ENCODE peak calls at places on chromosomes 5 and 9, in nine cellular contexts. I is epithelial cell of proximal tubule, U is kidney epithelial cell, X is HL-60, M is A549, V is WTC11, W is neural crest cell, Q is cardiac fibroblast, N is breast epithelium. K is an unnamed sample.
A peak's percentile ranks its signal among the peaks of the same experiment; 100 is the strongest.

GRCh38 chr9:110797611-110798010 is 129.0 kb downstream of the MUSK start:
- DNase-seq in I (no peak), U (no peak), X (no peak), M (peak; percentile 80), V (no peak), W (no peak), Q (no peak), N (no peak), K (no peak)

GRCh38 chr5:79546782-79547428 is 33.0 kb upstream of the HOMER1 start:
- DNase-seq in I (no peak), U (no peak), X (no peak), M (no peak), V (no peak), W (no peak), Q (no peak), N (no peak), K (peak; percentile 54)

GRCh38 chr5:153901449-153901848 is 137.3 kb downstream of the FAM114A2 start:
- DNase-seq in I (no peak), U (no peak), X (no peak), M (no peak), V (no peak), W (no peak), Q (no peak), N (no peak), K (no peak)

GRCh38 chr5:120240716-120241115 is 223.4 kb upstream of the PRR16 start:
- DNase-seq in I (no peak), U (no peak), X (no peak), M (no peak), V (no peak), W (no peak), Q (peak; percentile 28), N (no peak), K (no peak)

GRCh38 chr9:126805546-126806262 is 864 bp downstream of the ZBTB43 start:
- DNase-seq in I (no peak), U (peak; percentile 16), X (peak; percentile 76), M (peak; percentile 38), V (no peak), W (no peak), Q (peak; percentile 53), N (no peak), K (no peak)

GRCh38 chr5:35345222-35345621 is 114.9 kb upstream of the PRLR start:
- DNase-seq in I (no peak), U (no peak), X (no peak), M (peak; percentile 10), V (no peak), W (no peak), Q (peak; percentile 16), N (no peak), K (no peak)

GRCh38 chr5:78509145-78509865 is 139.3 kb downstream of the LHFPL2 start:
- DNase-seq in I (no peak), U (no peak), X (no peak), M (no peak), V (no peak), W (no peak), Q (no peak), N (no peak), K (no peak)

GRCh38 chr5:125587631-125588030 is 835.6 kb upstream of the GRAMD2B start:
- DNase-seq in I (no peak), U (no peak), X (no peak), M (no peak), V (no peak), W (no peak), Q (no peak), N (no peak), K (no peak)

GRCh38 chr9:17246770-17247169 is 111.9 kb downstream of the CNTLN start:
- DNase-seq in I (no peak), U (no peak), X (no peak), M (no peak), V (no peak), W (no peak), Q (no peak), N (no peak), K (no peak)

GRCh38 chr9:37498457-37498856 is 12.7 kb downstream of the POLR1E start:
- DNase-seq in I (no peak), U (no peak), X (no peak), M (no peak), V (no peak), W (no peak), Q (no peak), N (no peak), K (no peak)

GRCh38 chr5:132363431-132364112 is 5.9 kb upstream of the SLC22A5 start:
- DNase-seq in I (peak; percentile 94), U (peak; percentile 91), X (no peak), M (peak; percentile 90), V (no peak), W (no peak), Q (peak; percentile 90), N (no peak), K (no peak)

GRCh38 chr5:127324756-127325155 is 34.2 kb downstream of the MEGF10 start:
- DNase-seq in I (no peak), U (no peak), X (no peak), M (no peak), V (no peak), W (no peak), Q (no peak), N (no peak), K (no peak)

GRCh38 chr9:24832307-24832706 is 286.6 kb upstream of the IZUMO3 start:
- DNase-seq in I (no peak), U (no peak), X (no peak), M (peak; percentile 9), V (peak; percentile 25), W (peak; percentile 1), Q (no peak), N (no peak), K (no peak)

GRCh38 chr9:132143359-132143758 is 18.5 kb upstream of the NTNG2 start:
- DNase-seq in I (no peak), U (no peak), X (no peak), M (no peak), V (no peak), W (no peak), Q (no peak), N (no peak), K (no peak)

GRCh38 chr9:35729101-35729500 is 2.9 kb downstream of the TLN1 start:
- DNase-seq in I (no peak), U (no peak), X (no peak), M (no peak), V (no peak), W (no peak), Q (no peak), N (no peak), K (no peak)

GRCh38 chr9:79220666-79221065 is 351.1 kb upstream of the TLE4 start:
- DNase-seq in I (no peak), U (no peak), X (no peak), M (no peak), V (no peak), W (no peak), Q (no peak), N (no peak), K (no peak)

GRCh38 chr9:122118343-122119165 is 25.4 kb upstream of the TTLL11 start:
- DNase-seq in I (no peak), U (no peak), X (no peak), M (no peak), V (no peak), W (no peak), Q (no peak), N (no peak), K (no peak)

GRCh38 chr9:17609312-17610005 is 30.6 kb downstream of the SH3GL2 start:
- DNase-seq in I (no peak), U (no peak), X (no peak), M (no peak), V (no peak), W (no peak), Q (no peak), N (no peak), K (no peak)

GRCh38 chr5:100119903-100120302 is 415.3 kb upstream of the FAM174A start:
- DNase-seq in I (no peak), U (no peak), X (no peak), M (no peak), V (no peak), W (no peak), Q (no peak), N (no peak), K (no peak)

DNA sequence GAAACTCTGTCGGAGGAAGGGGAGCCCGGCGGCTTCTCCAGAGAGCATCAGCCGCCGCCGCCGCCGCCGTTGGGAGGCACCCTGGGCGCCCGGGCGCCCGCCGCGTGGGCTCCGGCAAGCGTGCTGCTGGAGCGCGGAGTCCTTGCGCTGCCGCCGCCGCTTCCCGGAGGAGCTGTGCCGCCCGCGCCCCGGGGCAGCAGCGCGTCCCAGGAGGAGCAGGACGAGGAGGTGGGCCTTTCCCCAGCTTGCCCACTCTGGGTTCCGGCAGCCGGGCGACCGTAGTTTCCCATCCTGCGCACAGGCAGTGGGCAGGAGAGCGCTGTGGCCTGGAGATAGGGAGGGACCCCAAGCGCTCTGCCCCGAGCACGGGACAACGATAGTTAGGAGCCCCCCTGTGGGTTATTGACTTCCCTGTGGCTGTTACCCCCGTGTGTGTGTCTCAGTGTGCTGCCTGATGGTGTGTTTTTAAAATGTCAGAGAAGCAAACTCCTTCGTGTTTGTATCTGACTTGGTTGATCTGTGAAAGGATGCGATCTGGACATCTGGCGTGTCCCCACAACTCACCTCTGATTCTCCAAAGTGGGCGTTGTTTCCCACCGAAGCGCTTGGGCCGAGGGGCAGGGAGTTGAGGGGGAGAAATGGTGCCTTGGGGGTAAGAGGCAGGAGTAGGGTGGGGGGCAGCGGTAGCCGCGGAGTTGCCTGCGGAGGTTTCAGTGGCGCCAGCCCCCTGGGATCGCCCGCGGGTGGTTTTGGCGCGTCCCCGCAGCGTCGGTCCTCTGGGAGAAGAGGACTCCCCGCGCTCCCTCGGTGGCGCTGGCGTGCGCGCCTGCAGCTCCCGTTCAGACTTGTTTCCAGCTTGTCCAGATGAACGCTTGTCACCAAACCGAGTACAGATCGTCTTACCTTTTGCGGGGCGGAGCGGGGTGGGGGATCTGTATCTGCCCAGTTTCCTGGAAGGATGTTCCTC is 881 bp downstream of the MAST4 start:
- DNase-seq in I (no peak), U (no peak), X (no peak), M (peak; percentile 23), V (peak; percentile 47), W (peak; percentile 23), Q (peak; percentile 29), N (no peak), K (no peak)
- TF ChIP-seq CTCF in I (no peak), U (no peak), X (no peak), M (no peak), V (no peak), W (no peak), Q (no peak), N (no peak), K (no peak)

GRCh38 chr5:135569755-135570452 is 8.9 kb downstream of the CXCL14 start:
- DNase-seq in I (no peak), U (no peak), X (peak; percentile 5), M (peak; percentile 51), V (peak; percentile 75), W (peak; percentile 39), Q (peak; percentile 46), N (no peak), K (no peak)
- TF ChIP-seq CTCF in I (peak; percentile 85), U (peak; percentile 69), X (no peak), M (peak; percentile 50), V (peak; percentile 36), W (peak; percentile 58), Q (peak; percentile 69), N (peak; percentile 17), K (peak; percentile 72)

GRCh38 chr9:116298992-116299391 is 145.4 kb downstream of the PAPPA start:
- DNase-seq in I (no peak), U (no peak), X (no peak), M (no peak), V (no peak), W (no peak), Q (no peak), N (no peak), K (no peak)
- TF ChIP-seq CTCF in I (no peak), U (no peak), X (no peak), M (no peak), V (no peak), W (no peak), Q (no peak), N (no peak), K (no peak)

GRCh38 chr5:67985686-67986387 is 229.7 kb upstream of the PIK3R1 start:
- DNase-seq in I (no peak), U (no peak), X (no peak), M (no peak), V (no peak), W (no peak), Q (peak; percentile 24), N (no peak), K (no peak)
- TF ChIP-seq CTCF in I (no peak), U (no peak), X (no peak), M (no peak), V (no peak), W (no peak), Q (no peak), N (no peak), K (no peak)

K was measured in AG09319.